ENCODE peak calls at places on chromosomes 1 and 21, in eight cellular contexts. S is NCI-H345; K is GM20000; C is fibroblast of lung; U is HEK293T; M is effector CD8-positive, alpha-beta T cell; D is AG20443; J is NCI-H2227 treated with DMSO at 0.1 percent for 48 hours. H is an unnamed sample.

GRCh38 chr1:47687618-47687940 is 249.7 kb downstream of the FOXD2 start:
- DNase-seq in J (no peak), S (no peak), M (no peak), U (no peak), K (no peak), C (no peak), D (no peak), H (no peak)

GRCh38 chr1:63635681-63636080 is 42.5 kb downstream of the PGM1 start:
- DNase-seq in K (no peak), C (peak), S (no peak), D (peak), J (no peak), M (no peak), U (no peak), H (no peak)

GRCh38 chr1:3543076-3544049 is 67.9 kb downstream of the MEGF6 start:
- DNase-seq in S (no peak), C (peak), M (no peak), U (no peak), D (peak), K (no peak), J (no peak), H (peak)

GRCh38 chr1:242489545-242489944 is 35.0 kb downstream of the PLD5 start:
- DNase-seq in J (no peak), C (no peak), M (no peak), D (no peak), K (no peak), U (no peak), S (no peak), H (no peak)

GRCh38 chr1:203512830-203513578 is 19.1 kb downstream of the OPTC start:
- DNase-seq in S (no peak), M (no peak), K (peak), D (peak), C (peak), U (no peak), J (no peak), H (peak)

GRCh38 chr21:29939859-29940245 is at the start of gene GRIK1:
- DNase-seq in D (peak), J (peak), K (no peak), S (no peak), C (peak), M (no peak), U (peak), H (no peak)

GRCh38 chr1:17075470-17076255 is 21.8 kb upstream of the SDHB start:
- DNase-seq in K (peak), S (no peak), J (no peak), D (peak), M (no peak), C (no peak), U (peak), H (no peak)

GRCh38 chr21:23522750-23523149 is 2084.5 kb downstream of the MRPL39 start:
- DNase-seq in S (no peak), K (no peak), C (no peak), U (no peak), J (no peak), M (no peak), D (no peak), H (no peak)

GRCh38 chr1:41572224-41572623 is 87.7 kb upstream of the EDN2 start:
- DNase-seq in U (no peak), M (no peak), K (no peak), C (no peak), S (no peak), D (no peak), J (no peak), H (no peak)

GRCh38 chr21:39120876-39121599 is 62.2 kb downstream of the PSMG1 start:
- DNase-seq in J (no peak), D (no peak), U (no peak), K (no peak), C (no peak), M (no peak), S (no peak), H (no peak)

GRCh38 chr21:41900401-41900800 is 21.3 kb upstream of the PRDM15 start:
- DNase-seq in M (no peak), S (no peak), J (no peak), U (no peak), K (no peak), C (no peak), D (no peak), H (no peak)

GRCh38 chr1:224407546-224408293 is 26.9 kb downstream of the WDR26 start:
- DNase-seq in J (no peak), S (no peak), U (no peak), K (no peak), D (no peak), M (no peak), C (no peak), H (no peak)

GRCh38 chr1:161921990-161922389 is 101.7 kb downstream of the OLFML2B start:
- DNase-seq in U (no peak), J (no peak), C (peak), D (no peak), S (no peak), K (no peak), M (no peak), H (no peak)

GRCh38 chr1:178713270-178713669 is 11.8 kb upstream of the RALGPS2 start:
- DNase-seq in C (no peak), K (no peak), S (no peak), J (no peak), U (no peak), M (no peak), D (peak), H (no peak)

GRCh38 chr1:1122078-1122811 is 6.4 kb upstream of the C1orf159 start:
- DNase-seq in M (peak), C (peak), J (no peak), D (peak), U (peak), S (peak), K (peak), H (peak)

GRCh38 chr1:205492201-205492667 is 12.2 kb upstream of the CDK18 start:
- DNase-seq in J (no peak), C (no peak), D (no peak), K (no peak), M (no peak), S (peak), U (no peak), H (no peak)

GRCh38 chr1:186236921-186237320 is 138.1 kb downstream of the TPR start:
- DNase-seq in J (no peak), K (no peak), D (peak), C (peak), U (no peak), M (no peak), S (no peak), H (peak)

GRCh38 chr1:90706437-90707362 is 10.4 kb downstream of the BARHL2 start:
- DNase-seq in J (peak), U (peak), S (peak), M (no peak), K (peak), D (peak), C (no peak), H (no peak)

GRCh38 chr1:159756397-159756796 is 24.4 kb upstream of the DUSP23 start:
- DNase-seq in U (no peak), K (no peak), C (no peak), D (peak), S (no peak), M (no peak), J (no peak), H (no peak)

GRCh38 chr21:35254752-35255138 is 205.6 kb upstream of the RUNX1 start:
- DNase-seq in C (no peak), M (no peak), S (no peak), U (no peak), D (no peak), J (no peak), K (no peak), H (no peak)

GRCh38 chr1:115495603-115496002 is 146.2 kb upstream of the VANGL1 start:
- DNase-seq in K (no peak), D (peak), J (no peak), U (no peak), C (peak), S (no peak), M (no peak), H (peak)

GRCh38 chr1:24963099-24963872 is 33.2 kb upstream of the RUNX3 start:
- DNase-seq in D (no peak), M (peak), S (no peak), J (no peak), K (peak), C (no peak), U (no peak), H (no peak)

GRCh38 chr1:59422921-59423575 is 126.2 kb downstream of the FGGY start:
- DNase-seq in D (peak), K (no peak), C (peak), M (no peak), U (no peak), J (no peak), S (peak), H (no peak)

GRCh38 chr21:41610042-41610839 is 102.3 kb upstream of the TMPRSS2 start:
- DNase-seq in S (peak), U (peak), C (peak), J (peak), D (peak), M (no peak), K (peak), H (no peak)